ENCODE peak calls at places on chromosomes 12 and 14, in six cellular contexts. J, N, O, Z, U and S are unnamed samples.

GRCh38 chr12:116483959-116484699 is 75.1 kb upstream of the MAP1LC3B2 start:
- DNase-seq in J (no peak), N (no peak), O (peak; percentile 54), Z (no peak), U (no peak), S (peak; percentile 54)

GRCh38 chr12:25938581-25938980 is 19.9 kb upstream of the RASSF8 start:
- DNase-seq in J (no peak), N (no peak), O (no peak), Z (no peak), U (no peak), S (no peak)

GRCh38 chr12:131850856-131851559 is 22.8 kb downstream of the MMP17 start:
- DNase-seq in J (no peak), N (no peak), O (no peak), Z (no peak), U (no peak), S (no peak)

GRCh38 chr12:99529966-99530365 is 117.6 kb upstream of the GARIN6 start:
- DNase-seq in J (no peak), N (no peak), O (no peak), Z (no peak), U (no peak), S (no peak)

GRCh38 chr12:10235761-10236631 is 23.3 kb downstream of the GABARAPL1 start:
- DNase-seq in J (peak; percentile 53), N (no peak), O (peak; percentile 52), Z (peak; percentile 54), U (peak; percentile 68), S (peak; percentile 52)

GRCh38 chr12:104056419-104056972 is 6.5 kb upstream of the GLT8D2 start:
- DNase-seq in J (no peak), N (no peak), O (no peak), Z (no peak), U (no peak), S (no peak)

GRCh38 chr14:68692216-68692615 is 100.7 kb downstream of the ZFP36L1 start:
- DNase-seq in J (no peak), N (no peak), O (peak; percentile 13), Z (no peak), U (no peak), S (no peak)

GRCh38 chr12:132429932-132430643 is 59.9 kb upstream of the FBRSL1 start:
- DNase-seq in J (no peak), N (no peak), O (peak; percentile 48), Z (no peak), U (peak; percentile 66), S (no peak)

GRCh38 chr12:53217930-53218307 is 10.9 kb upstream of the ITGB7 start:
- DNase-seq in J (no peak), N (no peak), O (no peak), Z (no peak), U (no peak), S (peak; percentile 39)

GRCh38 chr14:50377671-50378070 is 19.0 kb downstream of the CDKL1 start:
- DNase-seq in J (no peak), N (no peak), O (no peak), Z (no peak), U (no peak), S (no peak)

GRCh38 chr12:23729354-23729753 is 220.1 kb downstream of the SOX5 start:
- DNase-seq in J (no peak), N (no peak), O (no peak), Z (no peak), U (no peak), S (no peak)

GRCh38 chr14:87045956-87046355 is 947.0 kb downstream of the GALC start:
- DNase-seq in J (no peak), N (no peak), O (no peak), Z (no peak), U (no peak), S (no peak)

GRCh38 chr12:15278816-15279658 is 43.3 kb upstream of the PTPRO start:
- DNase-seq in J (peak; percentile 35), N (peak; percentile 62), O (peak; percentile 43), Z (no peak), U (peak; percentile 98), S (peak; percentile 91)

GRCh38 chr12:68960162-68960501 is 27.2 kb upstream of the CPM start:
- DNase-seq in J (no peak), N (no peak), O (no peak), Z (no peak), U (no peak), S (no peak)

GRCh38 chr12:71321130-71321529 is 118.5 kb upstream of the LGR5 start:
- DNase-seq in J (no peak), N (no peak), O (no peak), Z (no peak), U (no peak), S (no peak)

GRCh38 chr12:108812324-108812723 is 45.1 kb downstream of the SSH1 start:
- DNase-seq in J (no peak), N (no peak), O (no peak), Z (no peak), U (no peak), S (no peak)

GRCh38 chr12:117236456-117237001 is 46.3 kb upstream of the FBXO21 start:
- DNase-seq in J (peak; percentile 95), N (peak; percentile 24), O (peak; percentile 67), Z (peak; percentile 73), U (peak; percentile 86), S (peak; percentile 88)

GRCh38 chr14:36973806-36974442 is 198.5 kb downstream of the SLC25A21 start:
- DNase-seq in J (no peak), N (peak; percentile 8), O (no peak), Z (no peak), U (no peak), S (no peak)

GRCh38 chr14:54597795-54598443 is 31.0 kb downstream of the SAMD4A start:
- DNase-seq in J (no peak), N (no peak), O (no peak), Z (no peak), U (peak; percentile 91), S (no peak)

GRCh38 chr14:36513451-36514277 is 6.4 kb downstream of the NKX2-1 start:
- DNase-seq in J (no peak), N (no peak), O (no peak), Z (peak; percentile 49), U (no peak), S (no peak)

GRCh38 chr14:76776306-76777251 is 15.3 kb downstream of the VASH1 start:
- DNase-seq in J (no peak), N (no peak), O (no peak), Z (no peak), U (peak; percentile 36), S (no peak)

GRCh38 chr12:2666411-2666810 is 128.4 kb upstream of the FKBP4 start:
- DNase-seq in J (no peak), N (no peak), O (peak; percentile 10), Z (no peak), U (no peak), S (no peak)

GRCh38 chr12:62846506-62846905 is 88.4 kb downstream of the PPM1H start:
- DNase-seq in J (no peak), N (no peak), O (no peak), Z (no peak), U (no peak), S (no peak)

GRCh38 chr14:71464840-71465239 is 467.4 kb upstream of the RGS6 start:
- DNase-seq in J (no peak), N (no peak), O (no peak), Z (no peak), U (no peak), S (no peak)

GRCh38 chr12:1083888-1084262 is 92.9 kb downstream of the ERC1 start:
- DNase-seq in J (no peak), N (peak; percentile 59), O (no peak), Z (peak; percentile 56), U (peak; percentile 84), S (no peak)

GRCh38 chr14:54774824-54775223 is 127.8 kb downstream of the GCH1 start:
- DNase-seq in J (no peak), N (no peak), O (no peak), Z (no peak), U (no peak), S (no peak)

GRCh38 chr12:6946033-6946919 is 2.5 kb downstream of the C12orf57 start:
- DNase-seq in J (no peak), N (no peak), O (peak; percentile 68), Z (no peak), U (no peak), S (peak; percentile 74)

GRCh38 chr12:125185740-125186470 is 120.7 kb downstream of the AACS start:
- DNase-seq in J (peak; percentile 76), N (peak; percentile 22), O (peak; percentile 49), Z (peak; percentile 82), U (peak; percentile 92), S (peak; percentile 87)

GRCh38 chr12:2412305-2412643 is 359.5 kb downstream of the CACNA1C start:
- DNase-seq in J (no peak), N (no peak), O (no peak), Z (no peak), U (no peak), S (no peak)

GRCh38 chr12:127280393-127281275 is 986.3 kb upstream of the TMEM132C start:
- DNase-seq in J (no peak), N (no peak), O (peak; percentile 44), Z (peak; percentile 80), U (no peak), S (peak; percentile 63)

GRCh38 chr14:31457665-31458659 is 656 bp upstream of the DTD2 start:
- DNase-seq in J (no peak), N (no peak), O (no peak), Z (no peak), U (no peak), S (no peak)

GRCh38 chr12:102474438-102475064 is 5.8 kb downstream of the IGF1 start:
- DNase-seq in J (no peak), N (no peak), O (no peak), Z (no peak), U (no peak), S (no peak)

GRCh38 chr14:69013943-69014782 is 35.1 kb upstream of the ACTN1 start:
- DNase-seq in J (no peak), N (peak; percentile 49), O (no peak), Z (no peak), U (peak; percentile 32), S (peak; percentile 87)

GRCh38 chr12:15701721-15702156 is 87.4 kb downstream of the EPS8 start:
- DNase-seq in J (no peak), N (no peak), O (no peak), Z (no peak), U (no peak), S (no peak)

GRCh38 chr14:69715725-69716482 is 51.0 kb upstream of the SRSF5 start:
- DNase-seq in J (peak; percentile 63), N (peak; percentile 79), O (peak; percentile 64), Z (no peak), U (peak; percentile 55), S (peak; percentile 74)

GRCh38 chr14:104112609-104113571 is 25.5 kb upstream of the KIF26A start:
- DNase-seq in J (no peak), N (no peak), O (peak; percentile 36), Z (no peak), U (no peak), S (peak; percentile 24)

GRCh38 chr14:105854600-105855245 is 328.3 kb downstream of the TMEM121 start:
- DNase-seq in J (peak; percentile 23), N (no peak), O (peak; percentile 10), Z (no peak), U (no peak), S (peak; percentile 24)

GRCh38 chr12:24596768-24597388 is 352.0 kb downstream of the BCAT1 start:
- DNase-seq in J (no peak), N (peak; percentile 28), O (no peak), Z (peak; percentile 35), U (peak; percentile 77), S (no peak)